ENCODE peak calls at places on chromosomes 6 and 20, in six cellular contexts. T is hepatocyte; U is activated T-helper 1 cell treated with anti-CD3 and anti-CD28 coated beads, Interleukin-2, amount 50 U/mL, for 16 hours; Q is endothelial cell; O is stimulated activated naive CD4-positive, alpha-beta T cell; C is activated CD8-positive, alpha-beta memory T cell treated with anti-CD3 and anti-CD28 coated beads for 48 hours. K is an unnamed sample.

GRCh38 chr6:56842602-56843475 is 112.1 kb upstream of the BEND6 start:
- DNase-seq in O (no peak), Q (peak), C (no peak), T (peak), U (no peak), K (peak)

GRCh38 chr6:52523363-52524207 is 53.3 kb downstream of the TRAM2 start:
- DNase-seq in U (no peak), O (no peak), Q (no peak), C (no peak), T (no peak), K (peak)

GRCh38 chr20:56843386-56843785 is 214.3 kb downstream of the TFAP2C start:
- DNase-seq in C (no peak), U (no peak), T (no peak), Q (no peak), O (no peak), K (peak)

GRCh38 chr6:22300287-22300998 is 3.6 kb upstream of the PRL start:
- DNase-seq in C (no peak), O (no peak), Q (no peak), U (no peak), T (no peak), K (no peak)

GRCh38 chr6:128032047-128032446 is 131.2 kb upstream of the THEMIS start:
- DNase-seq in O (no peak), Q (no peak), T (no peak), U (no peak), C (no peak), K (no peak)

GRCh38 chr6:148608211-148608951 is 138.4 kb upstream of the UST start:
- DNase-seq in T (no peak), O (no peak), Q (no peak), C (no peak), U (no peak), K (peak)

GRCh38 chr6:157050537-157051280 is 272.6 kb downstream of the TMEM242 start:
- DNase-seq in U (no peak), Q (no peak), C (no peak), T (no peak), O (no peak), K (no peak)

GRCh38 chr20:60869032-60869550 is 383.0 kb upstream of the CDH4 start:
- DNase-seq in C (no peak), T (no peak), O (no peak), Q (no peak), U (no peak), K (no peak)

GRCh38 chr6:142828030-142828429 is 116.9 kb downstream of the HIVEP2 start:
- DNase-seq in C (no peak), O (no peak), U (no peak), T (peak), Q (no peak), K (no peak)

GRCh38 chr20:17627101-17627950 is 54.7 kb downstream of the RRBP1 start:
- DNase-seq in Q (no peak), T (no peak), U (no peak), O (no peak), C (no peak), K (no peak)

GRCh38 chr20:3013771-3014170 is 29.7 kb upstream of the GNRH2 start:
- DNase-seq in T (no peak), O (no peak), C (no peak), U (no peak), Q (no peak), K (no peak)